ENCODE peak calls at places on chromosomes 13 and 19, in eight cellular contexts. Y is Caco-2, L is mucosa of descending colon, I is BJ, K is brain microvascular endothelial cell, Q is lower lobe of right lung, F is GM23248, N is kidney epithelial cell. Z is an unnamed sample. For H3K36me3, the result is how much of the 10 kb centered on the place peaks cover.

GRCh38 chr19:39517432-39517831 is 2.5 kb downstream of the SELENOV start:
- DNase-seq in L (no peak), I (no peak), Y (no peak), F (no peak), N (no peak), K (no peak), Q (no peak), Z (no peak)

GRCh38 chr19:17243854-17244617 is 1.7 kb downstream of the NR2F6 start:
- DNase-seq in Y (peak), K (no peak), Q (peak), N (no peak), I (no peak), L (peak), F (peak), Z (peak)

GRCh38 chr13:104477256-104477655 is 1411.0 kb upstream of the SLC10A2 start:
- DNase-seq in F (no peak), K (peak), L (no peak), I (no peak), Y (no peak), Q (no peak), N (no peak), Z (no peak)

GRCh38 chr13:85277753-85278152 is 521.5 kb downstream of the SLITRK6 start:
- DNase-seq in Y (no peak), I (no peak), Q (no peak), K (peak), L (no peak), F (no peak), N (peak), Z (no peak)

GRCh38 chr19:15444505-15445226 is 5.1 kb downstream of the WIZ start:
- DNase-seq in F (no peak), Q (no peak), L (no peak), N (no peak), K (no peak), Y (no peak), I (no peak), Z (no peak)

GRCh38 chr13:97329331-97329730 is 104.6 kb upstream of the RAP2A start:
- DNase-seq in Y (no peak), L (no peak), I (no peak), F (peak), N (no peak), K (no peak), Q (no peak), Z (peak)

GRCh38 chr13:29458419-29458818 is 137.1 kb downstream of the SLC7A1 start:
- DNase-seq in I (no peak), L (no peak), K (no peak), F (no peak), N (no peak), Y (no peak), Q (no peak), Z (no peak)

GRCh38 chr13:33194820-33195692 is 90.5 kb downstream of the STARD13 start:
- DNase-seq in F (peak), I (peak), N (peak), K (peak), Y (no peak), L (no peak), Q (no peak), Z (peak)

GRCh38 chr19:10271543-10272086 is 695 bp downstream of the ICAM1 start:
- DNase-seq in I (no peak), F (peak), Q (no peak), N (no peak), K (no peak), L (peak), Y (no peak), Z (no peak)

GRCh38 chr19:5903054-5903501 is 512 bp downstream of the NDUFA11 start:
- DNase-seq in Q (no peak), F (peak), L (no peak), N (no peak), Y (no peak), K (peak), I (no peak), Z (no peak)

GRCh38 chr13:31204592-31204991 is 4.8 kb downstream of the B3GLCT start:
- DNase-seq in L (no peak), Q (no peak), N (peak), F (peak), K (peak), Y (no peak), I (peak), Z (peak)

GRCh38 chr13:100100115-100100879 is 11.4 kb downstream of the PCCA start:
- DNase-seq in L (no peak), Y (no peak), K (peak), I (no peak), F (peak), N (peak), Q (no peak), Z (peak)

GRCh38 chr13:114115796-114116195 is 16.6 kb downstream of the RASA3 start:
- DNase-seq in Q (no peak), I (no peak), L (peak), K (no peak), F (no peak), Y (peak), N (no peak), Z (no peak)

GRCh38 chr19:33802801-33803200 is 6.1 kb downstream of the KCTD15 start:
- DNase-seq in Y (no peak), Q (no peak), F (no peak), L (no peak), N (no peak), I (no peak), K (no peak), Z (no peak)

GRCh38 chr19:18420931-18421330 is 1.7 kb downstream of the SSBP4 start:
- DNase-seq in Q (peak), F (no peak), K (no peak), Y (no peak), I (no peak), L (no peak), N (no peak), Z (no peak)

GRCh38 chr19:16197188-16197621 is 506 bp upstream of the AP1M1 start:
- DNase-seq in Q (no peak), I (peak), N (peak), K (peak), Y (no peak), L (no peak), F (peak), Z (peak)

GRCh38 chr19:49058592-49058991 is 1.0 kb upstream of the CGB7 start:
- DNase-seq in Y (peak), F (peak), L (no peak), I (no peak), K (peak), Q (no peak), N (no peak), Z (peak)

GRCh38 chr13:84080748-84081530 is 198.7 kb upstream of the SLITRK1 start:
- DNase-seq in K (no peak), N (no peak), Q (no peak), Y (no peak), F (no peak), L (no peak), I (no peak), Z (no peak)

GRCh38 chr13:84088996-84089395 is 206.7 kb upstream of the SLITRK1 start:
- DNase-seq in K (no peak), Q (no peak), L (no peak), I (no peak), F (no peak), N (no peak), Y (no peak), Z (no peak)

GRCh38 chr13:84086847-84087162 is 204.5 kb upstream of the SLITRK1 start:
- DNase-seq in I (no peak), Q (no peak), Y (no peak), L (no peak), F (no peak), N (no peak), K (no peak), Z (no peak)
- H3K4me3 ChIP-seq in I (no peak), Q (no peak), Y (no peak), L (no peak), F (no peak), N (peak), K (peak), Z (no peak)

GRCh38 chr19:46373573-46374359 is 26.9 kb downstream of the PPP5C start:
- DNase-seq in K (peak), N (peak), L (peak), F (peak), Q (peak), I (no peak), Y (no peak), Z (peak)

GRCh38 chr19:46378268-46378667 is 31.4 kb downstream of the PPP5C start:
- DNase-seq in K (peak), N (no peak), Q (no peak), F (peak), L (no peak), I (peak), Y (no peak), Z (no peak)

GRCh38 chr19:46374526-46375475 is 27.9 kb downstream of the PPP5C start:
- DNase-seq in I (no peak), Q (no peak), Y (no peak), K (no peak), L (no peak), N (no peak), F (no peak), Z (no peak)

GRCh38 chr19:46372901-46373572 is 26.1 kb downstream of the PPP5C start:
- DNase-seq in L (no peak), Q (no peak), F (peak), K (peak), N (no peak), I (no peak), Y (no peak), Z (peak)

GRCh38 chr19:46376241-46377153 is 29.6 kb downstream of the PPP5C start:
- DNase-seq in I (no peak), N (no peak), L (no peak), Y (peak), Q (no peak), F (no peak), K (no peak), Z (no peak)
- H3K36me3 ChIP-seq in I (under half), N (under half), L (under half), Y (under half), Q (half or more), F (under half), K (under half), Z (half or more)

GRCh38 chr19:30274987-30275386 is 97.2 kb upstream of the ZNF536 start:
- DNase-seq in L (no peak), Q (no peak), I (no peak), K (no peak), N (no peak), Y (no peak), F (no peak), Z (no peak)
- H3K4me3 ChIP-seq in L (no peak), Q (no peak), I (no peak), K (no peak), N (no peak), Y (no peak), F (no peak), Z (no peak)

GRCh38 chr19:35656700-35657099 is 8.6 kb downstream of the COX6B1 start:
- DNase-seq in K (no peak), Q (no peak), Y (no peak), N (no peak), I (no peak), F (no peak), L (no peak), Z (no peak)
- H3K36me3 ChIP-seq in K (under half), Q (half or more), Y (under half), N (under half), I (under half), F (under half), L (under half), Z (half or more)

Z was measured in MG63.